ENCODE peak calls at places on chromosomes 16 and 17, in nine cellular contexts. Z is stimulated activated CD8-positive, alpha-beta memory T cell treated with anti-CD3 and anti-CD28 coated beads, Interleukin-2, amount 100 ng/mL, for 1 hour; L is stomach; P is cardiac fibroblast; J is fibroblast of the conjunctiva; R is activated B cell treated with CpG ODN at 0.5 μM for 24 hours; H is BE2C; W is NCI-H1436; A is ureter. Y is an unnamed sample.

GRCh38 chr17:18027280-18027679 is 11.7 kb downstream of the ATPAF2 start:
- DNase-seq in Z (no peak), L (no peak), P (peak; percentile 13), J (no peak), R (no peak), H (no peak), W (no peak), A (no peak), Y (no peak)

GRCh38 chr17:35373984-35374765 is 754 bp upstream of the SLFN11 start:
- DNase-seq in Z (no peak), L (peak; percentile 47), P (peak; percentile 68), J (peak; percentile 27), R (peak; percentile 40), H (no peak), W (no peak), A (peak; percentile 65), Y (peak; percentile 29)

GRCh38 chr16:16120382-16121184 is 102.7 kb downstream of the ABCC6 start:
- DNase-seq in Z (no peak), L (peak; percentile 56), P (peak; percentile 26), J (no peak), R (no peak), H (peak; percentile 58), W (no peak), A (peak; percentile 67), Y (no peak)

GRCh38 chr16:14121872-14122271 is 50.8 kb downstream of the MRTFB start:
- DNase-seq in Z (no peak), L (no peak), P (no peak), J (no peak), R (no peak), H (no peak), W (no peak), A (no peak), Y (no peak)

GRCh38 chr16:58850019-58850626 is 116.0 kb upstream of the GOT2 start:
- DNase-seq in Z (no peak), L (no peak), P (no peak), J (no peak), R (no peak), H (no peak), W (no peak), A (no peak), Y (no peak)

GRCh38 chr16:13896543-13897182 is 23.3 kb upstream of the ERCC4 start:
- DNase-seq in Z (no peak), L (no peak), P (no peak), J (no peak), R (no peak), H (no peak), W (no peak), A (no peak), Y (no peak)

GRCh38 chr16:15897834-15898254 is 9.4 kb upstream of the CEP20 start:
- DNase-seq in Z (no peak), L (no peak), P (no peak), J (no peak), R (no peak), H (no peak), W (no peak), A (no peak), Y (no peak)

GRCh38 chr17:22193113-22193512 is 500.8 kb downstream of the KCNJ18 start:
- DNase-seq in Z (no peak), L (no peak), P (no peak), J (no peak), R (no peak), H (no peak), W (no peak), A (no peak), Y (no peak)

GRCh38 chr16:30349695-30350094 is 5.4 kb downstream of the CD2BP2 start:
- DNase-seq in Z (no peak), L (no peak), P (no peak), J (no peak), R (no peak), H (no peak), W (no peak), A (no peak), Y (no peak)

GRCh38 chr17:32249475-32249874 is 16.2 kb upstream of the RHBDL3 start:
- DNase-seq in Z (no peak), L (no peak), P (no peak), J (no peak), R (no peak), H (no peak), W (no peak), A (no peak), Y (no peak)

GRCh38 chr17:69084911-69085310 is 24.2 kb upstream of the ABCA9 start:
- DNase-seq in Z (no peak), L (no peak), P (no peak), J (no peak), R (no peak), H (peak; percentile 8), W (no peak), A (no peak), Y (no peak)